ENCODE peak calls at places on chromosome 1, in nine cellular contexts. Z is activated CD4-positive, CD25-positive, alpha-beta regulatory T cell treated with anti-CD3 and anti-CD28 coated beads, Interleukin-2, amount 50 U/mL, for 72 hours; K is stimulated activated CD4-positive, alpha-beta T cell treated with anti-CD3 and anti-CD28 coated beads, Interleukin-2, amount 100 ng/mL, for 4 hours; X is AG10803; L is NCI-H187 treated with DMSO at 0.1 percent for 48 hours; I is prostate gland; F is fibroblast of lung; T is mucosa of gallbladder; D is LoVo. H is an unnamed sample.
A peak's percentile ranks its signal among the peaks of the same experiment; 100 is the strongest.

GRCh38 chr1:210541680-210542358 is 213.1 kb downstream of the HHAT start:
- DNase-seq in D (no peak), T (no peak), X (no peak), Z (no peak), F (peak; percentile 47), L (no peak), I (no peak), K (no peak), H (no peak)

GRCh38 chr1:1039145-1039910 is 19.4 kb downstream of the AGRN start:
- DNase-seq in X (no peak), K (no peak), I (no peak), F (no peak), L (no peak), T (no peak), Z (no peak), D (no peak), H (no peak)

GRCh38 chr1:32201011-32201855 is 838 bp downstream of the CCDC28B start:
- DNase-seq in Z (peak; percentile 60), K (peak; percentile 64), D (no peak), X (peak; percentile 51), F (peak; percentile 52), T (peak; percentile 59), L (no peak), I (peak; percentile 46), H (peak; percentile 62)

GRCh38 chr1:119766374-119766794 is 2.3 kb downstream of the HMGCS2 start:
- DNase-seq in F (no peak), T (peak; percentile 64), X (no peak), K (no peak), L (no peak), Z (no peak), D (no peak), I (peak; percentile 74), H (no peak)

GRCh38 chr1:193538690-193539089 is 352.3 kb upstream of the B3GALT2 start:
- DNase-seq in X (no peak), D (no peak), K (no peak), I (no peak), Z (no peak), F (no peak), T (no peak), L (no peak), H (no peak)

GRCh38 chr1:227885648-227886502 is 61.9 kb downstream of the WNT9A start:
- DNase-seq in X (peak; percentile 35), T (no peak), F (peak; percentile 64), I (peak; percentile 48), K (no peak), D (peak; percentile 63), L (no peak), Z (peak; percentile 36), H (no peak)

GRCh38 chr1:34781071-34781843 is at the start of gene GJB3:
- DNase-seq in T (no peak), D (peak; percentile 70), L (no peak), I (no peak), Z (no peak), F (peak; percentile 15), X (no peak), K (no peak), H (no peak)

GRCh38 chr1:78792756-78793155 is 143.1 kb downstream of the IFI44 start:
- DNase-seq in T (no peak), D (no peak), F (peak; percentile 36), K (no peak), Z (no peak), L (no peak), X (peak; percentile 62), I (no peak), H (no peak)

GRCh38 chr1:101136739-101137138 is 100.1 kb upstream of the S1PR1 start:
- DNase-seq in Z (no peak), L (no peak), D (no peak), K (no peak), F (peak; percentile 51), T (no peak), X (peak; percentile 30), I (no peak), H (no peak)

H was measured in germinal center.